ENCODE peak calls at places on chromosomes 2 and 18, in five cellular contexts. I, O, J, B and L are unnamed samples.

GRCh38 chr2:63741884-63742583 is 99.7 kb upstream of the UGP2 start:
- DNase-seq in O (no peak), J (no peak), B (no peak), I (no peak), L (no peak)

GRCh38 chr2:136894007-136894634 is 128.8 kb downstream of the THSD7B start:
- DNase-seq in I (no peak), J (no peak), B (no peak), O (no peak), L (no peak)

GRCh38 chr2:38835015-38835601 is 40.6 kb downstream of the DHX57 start:
- DNase-seq in J (peak), B (no peak), I (no peak), O (no peak), L (no peak)

GRCh38 chr2:220365023-220365422 is 737.6 kb downstream of the SLC4A3 start:
- DNase-seq in J (no peak), B (no peak), O (no peak), I (no peak), L (no peak)

GRCh38 chr2:197107291-197108269 is 181.1 kb upstream of the PGAP1 start:
- DNase-seq in J (no peak), I (no peak), O (no peak), B (no peak), L (no peak)

GRCh38 chr18:12593861-12594260 is 64.0 kb downstream of the SPIRE1 start:
- DNase-seq in O (no peak), J (no peak), B (no peak), I (no peak), L (no peak)

GRCh38 chr2:136327162-136327852 is 209.4 kb upstream of the CXCR4 start:
- DNase-seq in B (peak), J (no peak), I (no peak), O (peak), L (no peak)

GRCh38 chr18:40012931-40013609 is 1942.0 kb upstream of the PIK3C3 start:
- DNase-seq in B (no peak), I (no peak), O (no peak), J (no peak), L (no peak)

GRCh38 chr2:46179037-46179621 is 118.1 kb upstream of the EPAS1 start:
- DNase-seq in I (no peak), B (peak), O (peak), J (no peak), L (no peak)

GRCh38 chr18:68467966-68468365 is 246.9 kb downstream of the TMX3 start:
- DNase-seq in B (no peak), O (no peak), J (no peak), I (no peak), L (no peak)

GRCh38 chr2:118539290-118539689 is 308.2 kb downstream of the EN1 start:
- DNase-seq in I (no peak), J (peak), O (no peak), B (no peak), L (peak)

GRCh38 chr2:172342056-172342455 is 85.3 kb upstream of the ITGA6 start:
- DNase-seq in O (no peak), J (no peak), I (no peak), B (no peak), L (no peak)

GRCh38 chr2:63712748-63713147 is 124.0 kb downstream of the MDH1 start:
- DNase-seq in I (no peak), J (no peak), B (no peak), O (no peak), L (no peak)

GRCh38 chr2:233063269-233063975 is 3.3 kb downstream of the INPP5D start:
- DNase-seq in J (peak), O (no peak), B (peak), I (peak), L (no peak)

GRCh38 chr2:161139098-161139987 is 20.9 kb upstream of the TANK start:
- DNase-seq in I (no peak), O (no peak), B (no peak), J (no peak), L (no peak)

GRCh38 chr2:239445771-239446524 is 45.1 kb upstream of the HDAC4 start:
- DNase-seq in J (peak), O (no peak), B (no peak), I (no peak), L (no peak)

GRCh38 chr2:3107567-3107966 is 270.1 kb downstream of the EIPR1 start:
- DNase-seq in J (no peak), O (peak), B (no peak), I (no peak), L (no peak)

GRCh38 chr2:47093626-47094025 is 61.5 kb downstream of the STPG4 start:
- DNase-seq in O (no peak), J (no peak), I (no peak), B (no peak), L (no peak)

GRCh38 chr2:62654423-62654791 is 51.1 kb upstream of the EHBP1 start:
- DNase-seq in I (no peak), B (no peak), O (no peak), J (no peak), L (no peak)

GRCh38 chr18:27599202-27599829 is 414.2 kb upstream of the CHST9 start:
- DNase-seq in I (peak), J (peak), B (no peak), O (peak), L (peak)

GRCh38 chr18:32698148-32698547 is 74.7 kb downstream of the KLHL14 start:
- DNase-seq in B (no peak), J (no peak), I (no peak), O (no peak), L (no peak)

GRCh38 chr2:101725038-101725437 is 27.5 kb downstream of the MAP4K4 start:
- DNase-seq in B (no peak), I (no peak), O (no peak), J (no peak), L (no peak)

GRCh38 chr18:3448845-3449701 is 899 bp upstream of the TGIF1 start:
- DNase-seq in J (peak), I (no peak), O (peak), B (peak), L (peak)

GRCh38 chr18:23494992-23495391 is 8.3 kb upstream of the RMC1 start:
- DNase-seq in B (no peak), O (peak), I (no peak), J (no peak), L (no peak)

GRCh38 chr18:23493654-23494053 is 9.7 kb upstream of the RMC1 start:
- DNase-seq in O (no peak), J (no peak), I (no peak), B (no peak), L (no peak)

GRCh38 chr18:23498877-23499570 is 4.3 kb upstream of the RMC1 start:
- DNase-seq in I (peak), J (peak), B (no peak), O (peak), L (peak)

GRCh38 chr18:23498062-23498582 is 5.2 kb upstream of the RMC1 start:
- DNase-seq in O (no peak), I (no peak), J (no peak), B (no peak), L (no peak)

DNA sequence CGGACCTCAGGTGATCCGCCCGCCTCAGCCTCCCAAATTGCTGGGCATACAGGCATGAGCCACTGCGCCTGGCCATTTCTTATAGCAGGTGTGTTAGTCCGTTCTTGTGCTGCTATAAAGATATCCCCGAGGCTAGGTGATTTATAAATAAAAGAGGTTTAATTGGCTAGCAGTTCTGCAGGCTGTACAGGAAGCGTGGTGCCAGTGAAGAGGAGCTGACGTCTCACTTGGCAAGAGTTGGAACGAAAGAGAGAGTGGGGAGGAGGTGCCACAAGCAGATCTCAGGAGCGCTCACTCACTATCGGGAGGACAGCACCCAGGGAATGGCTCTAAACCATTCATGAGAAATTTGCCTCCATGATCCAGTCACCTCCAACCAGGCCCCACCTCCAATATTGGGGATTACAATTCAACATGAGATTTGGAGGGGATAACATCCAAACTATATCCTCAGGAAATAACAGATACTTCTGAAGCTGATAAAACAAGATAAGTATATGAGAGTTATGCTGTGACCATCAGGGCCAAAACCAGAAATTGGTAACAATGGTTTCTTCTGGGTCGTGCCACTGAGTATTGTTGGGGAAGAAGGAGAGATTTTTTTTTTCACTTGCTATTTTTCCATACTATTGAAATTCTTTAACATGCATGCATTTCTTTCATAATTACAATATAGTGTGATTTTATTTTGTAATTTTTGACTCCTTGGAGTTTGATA is 7.4 kb upstream of the RMC1 start:
- DNase-seq in B (no peak), J (no peak), I (no peak), O (no peak), L (no peak)
- TF ChIP-seq KDM1A in B (no peak), J (no peak), I (no peak), O (no peak), L (no peak)

GRCh38 chr2:170362895-170363582 is 185.1 kb downstream of the MYO3B start:
- DNase-seq in I (no peak), O (peak), J (no peak), B (no peak), L (no peak)
- TF ChIP-seq KDM1A in I (no peak), O (peak), J (no peak), B (no peak), L (no peak)

GRCh38 chr2:42874838-42875801 is 82.7 kb upstream of the HAAO start:
- DNase-seq in I (no peak), O (no peak), J (no peak), B (no peak), L (no peak)
- TF ChIP-seq KDM1A in I (no peak), O (no peak), J (no peak), B (no peak), L (no peak)

GRCh38 chr2:8481463-8482009 is 200.3 kb upstream of the ID2 start:
- DNase-seq in I (no peak), J (no peak), O (no peak), B (peak), L (no peak)
- TF ChIP-seq KDM1A in I (no peak), J (no peak), O (no peak), B (no peak), L (no peak)

GRCh38 chr18:58520964-58521363 is 107.9 kb downstream of the ALPK2 start:
- DNase-seq in I (no peak), B (no peak), J (no peak), O (peak), L (no peak)
- TF ChIP-seq KDM1A in I (no peak), B (no peak), J (no peak), O (no peak), L (no peak)